ENCODE peak calls at places on chromosomes 6 and 20, in four cellular contexts. A is NCI-H1105, V is cardiac muscle cell, Z is MM.1S. E is an unnamed sample.
A peak's percentile ranks its signal among the peaks of the same experiment; 100 is the strongest.

GRCh38 chr6:150142304-150142656 is 564 bp upstream of the PPP1R14C start:
- DNase-seq in A (no peak), V (peak; percentile 20), Z (no peak), E (no peak)

GRCh38 chr20:21342656-21343345 is 39.7 kb downstream of the XRN2 start:
- DNase-seq in A (no peak), V (no peak), Z (no peak), E (no peak)

GRCh38 chr6:42756713-42757112 is 10.8 kb upstream of the TBCC start:
- DNase-seq in A (no peak), V (no peak), Z (no peak), E (no peak)

GRCh38 chr6:31567531-31568370 is 4.3 kb upstream of the LTA start:
- DNase-seq in A (no peak), V (no peak), Z (no peak), E (no peak)

GRCh38 chr6:37684801-37685200 is 12.9 kb downstream of the MDGA1 start:
- DNase-seq in A (no peak), V (no peak), Z (no peak), E (no peak)

GRCh38 chr6:167663784-167664432 is 162.8 kb upstream of the AFDN start:
- DNase-seq in A (no peak), V (no peak), Z (no peak), E (no peak)

GRCh38 chr20:51221791-51222408 is 199.0 kb upstream of the KCNG1 start:
- DNase-seq in A (no peak), V (no peak), Z (no peak), E (no peak)

GRCh38 chr6:122620902-122621301 is 10.7 kb downstream of the PKIB start:
- DNase-seq in A (no peak), V (no peak), Z (no peak), E (peak; percentile 78)

GRCh38 chr6:109467696-109468095 is 12.1 kb upstream of the MICAL1 start:
- DNase-seq in A (no peak), V (no peak), Z (no peak), E (no peak)

GRCh38 chr20:1934578-1935573 is 39.7 kb downstream of the SIRPA start:
- DNase-seq in A (no peak), V (peak; percentile 88), Z (no peak), E (no peak)

E was measured in NCI-H2029.